ENCODE peak calls at places on chromosomes 2 and 18, in five cellular contexts. Z is heart left ventricle, N is small intestine, B is kidney epithelial cell, J is sigmoid colon. W is an unnamed sample.

GRCh38 chr2:64062840-64063239 is 43.6 kb upstream of the VPS54 start:
- DNase-seq in B (peak), N (peak), J (no peak), Z (no peak), W (peak)

GRCh38 chr2:17646838-17647701 is 106.5 kb downstream of the SMC6 start:
- DNase-seq in N (no peak), B (no peak), J (no peak), Z (no peak), W (no peak)

GRCh38 chr2:234840336-234840735 is 111.5 kb upstream of the SH3BP4 start:
- DNase-seq in Z (no peak), N (peak), J (no peak), B (peak), W (peak)

GRCh38 chr2:113133696-113134558 is 6.5 kb downstream of the IL1RN start:
- DNase-seq in J (no peak), N (peak), Z (no peak), B (no peak), W (no peak)

GRCh38 chr2:236352761-236353593 is 88.8 kb upstream of the ASB18 start:
- DNase-seq in Z (no peak), B (no peak), J (no peak), N (peak), W (no peak)

GRCh38 chr2:230129343-230129742 is 60.6 kb upstream of the SLC16A14 start:
- DNase-seq in N (peak), B (no peak), Z (no peak), J (no peak), W (no peak)

GRCh38 chr2:197115325-197115724 is 188.8 kb upstream of the PGAP1 start:
- DNase-seq in B (no peak), Z (no peak), N (no peak), J (no peak), W (no peak)

GRCh38 chr2:105934467-105934866 is 189.8 kb downstream of the NCK2 start:
- DNase-seq in B (no peak), J (no peak), N (peak), Z (no peak), W (no peak)

GRCh38 chr2:95312543-95313205 is 15.5 kb downstream of the KCNIP3 start:
- DNase-seq in B (no peak), J (no peak), N (no peak), Z (no peak), W (no peak)

GRCh38 chr2:47232738-47233415 is 77.8 kb upstream of the STPG4 start:
- DNase-seq in N (no peak), B (no peak), Z (no peak), J (no peak), W (no peak)

GRCh38 chr2:101718993-101719571 is 21.6 kb downstream of the MAP4K4 start:
- DNase-seq in Z (no peak), B (no peak), N (no peak), J (no peak), W (no peak)

GRCh38 chr2:124978597-124978996 is 953.5 kb downstream of the CNTNAP5 start:
- DNase-seq in J (no peak), N (no peak), B (peak), Z (no peak), W (no peak)

GRCh38 chr2:111116843-111117665 is 3.7 kb upstream of the BCL2L11 start:
- DNase-seq in J (peak), N (peak), B (no peak), Z (peak), W (no peak)

GRCh38 chr18:675307-675706 is 17.9 kb downstream of the TYMS start:
- DNase-seq in J (no peak), N (no peak), B (no peak), Z (no peak), W (no peak)

GRCh38 chr18:676747-677544 is 19.5 kb downstream of the TYMS start:
- DNase-seq in N (no peak), Z (no peak), B (no peak), J (no peak), W (no peak)

GRCh38 chr18:673769-674168 is 16.3 kb downstream of the TYMS start:
- DNase-seq in N (no peak), Z (no peak), B (no peak), J (no peak), W (no peak)

GRCh38 chr18:677951-678363 is 20.5 kb downstream of the TYMS start:
- DNase-seq in J (no peak), Z (no peak), N (no peak), B (no peak), W (no peak)

GRCh38 chr18:676069-676468 is 18.6 kb downstream of the TYMS start:
- DNase-seq in J (no peak), Z (peak), B (no peak), N (no peak), W (no peak)
- H3K4me3 ChIP-seq in J (no peak), Z (no peak), B (no peak), N (no peak), W (no peak)

GRCh38 chr2:48423376-48423775 is 106.6 kb upstream of the STON1 start:
- DNase-seq in Z (no peak), J (no peak), N (no peak), B (peak), W (peak)

GRCh38 chr2:48415765-48416515 is 114.0 kb upstream of the STON1 start:
- DNase-seq in Z (no peak), B (no peak), J (no peak), N (no peak), W (no peak)

GRCh38 chr2:48417843-48418838 is 111.8 kb upstream of the STON1 start:
- DNase-seq in N (no peak), Z (no peak), J (no peak), B (no peak), W (no peak)

GRCh38 chr2:48420512-48421197 is 109.3 kb upstream of the STON1 start:
- DNase-seq in Z (peak), N (peak), B (peak), J (peak), W (peak)

DNA sequence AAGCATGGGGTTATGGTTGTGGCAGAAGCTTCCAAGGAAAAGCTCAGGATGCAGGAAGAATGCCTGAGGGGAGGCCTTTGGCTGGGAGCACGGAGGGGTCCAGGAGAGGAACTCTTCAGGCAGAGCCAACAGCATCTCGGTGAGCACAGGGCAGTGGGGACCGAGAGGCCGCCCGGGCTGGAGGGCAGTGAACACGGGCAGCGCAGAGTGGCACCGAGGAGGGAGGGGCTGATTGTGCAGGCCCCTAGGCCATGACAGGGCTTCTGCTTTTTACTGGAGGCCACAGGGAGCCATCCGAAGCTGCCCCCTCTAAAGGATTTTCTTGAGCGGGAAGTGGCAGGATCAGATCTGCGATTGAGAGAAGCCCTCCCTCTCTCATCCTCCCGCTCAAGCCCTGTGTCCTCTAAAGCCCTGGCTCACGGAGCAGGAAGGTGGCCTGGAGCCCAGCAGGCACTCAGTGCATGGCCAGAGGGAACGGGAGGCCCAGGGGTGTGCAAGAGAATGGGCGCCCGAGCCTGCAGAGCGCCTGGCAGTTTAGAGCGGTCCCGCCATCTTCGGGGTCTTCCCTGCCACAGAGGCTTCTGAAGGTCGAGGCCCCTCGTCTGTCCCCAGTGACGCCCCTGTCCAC is 110.0 kb upstream of the STON1 start:
- DNase-seq in B (no peak), Z (peak), N (no peak), J (no peak), W (no peak)
- H3K4me3 ChIP-seq in B (no peak), Z (peak), N (no peak), J (no peak), W (no peak)

GRCh38 chr18:3525870-3526420 is 76.0 kb downstream of the TGIF1 start:
- DNase-seq in N (peak), Z (no peak), J (no peak), B (no peak), W (no peak)
- H3K4me3 ChIP-seq in N (no peak), Z (no peak), J (no peak), B (no peak), W (no peak)

GRCh38 chr2:23413641-23414040 is 28.7 kb downstream of the KLHL29 start:
- DNase-seq in J (no peak), B (no peak), Z (no peak), N (no peak), W (no peak)
- H3K4me3 ChIP-seq in J (no peak), B (no peak), Z (no peak), N (no peak), W (no peak)

W was measured in AG04449.